ENCODE peak calls at places on chromosomes 13 and 19, in ten cellular contexts. One of them, this sample, is unnamed.

GRCh38 chr13:112561478-112561877 is 26.5 kb downstream of the TUBGCP3 start:
- DNase-seq in hepatocyte: no peak
- DNase-seq in kidney epithelial cell: no peak
- DNase-seq in AG10803: no peak
- DNase-seq in heart left ventricle: no peak
- DNase-seq in choroid plexus epithelial cell: no peak
- DNase-seq in lower lobe of right lung: no peak
- DNase-seq in PC-3: no peak
- DNase-seq in fibroblast of the aortic adventitia: no peak
- DNase-seq in IMR-90: no peak
- DNase-seq in this sample: no peak

GRCh38 chr13:49292742-49293498 is 45.2 kb downstream of the CDADC1 start:
- DNase-seq in hepatocyte: peak; percentile 74
- DNase-seq in kidney epithelial cell: no peak
- DNase-seq in AG10803: peak; percentile 36
- DNase-seq in heart left ventricle: peak; percentile 75
- DNase-seq in choroid plexus epithelial cell: peak; percentile 91
- DNase-seq in lower lobe of right lung: no peak
- DNase-seq in PC-3: no peak
- DNase-seq in fibroblast of the aortic adventitia: peak; percentile 84
- DNase-seq in IMR-90: peak; percentile 96
- DNase-seq in this sample: peak; percentile 46

GRCh38 chr13:114015111-114015551 is 41.3 kb upstream of the C13orf46 start:
- DNase-seq in hepatocyte: no peak
- DNase-seq in kidney epithelial cell: no peak
- DNase-seq in AG10803: no peak
- DNase-seq in heart left ventricle: peak; percentile 19
- DNase-seq in choroid plexus epithelial cell: no peak
- DNase-seq in lower lobe of right lung: no peak
- DNase-seq in PC-3: no peak
- DNase-seq in fibroblast of the aortic adventitia: no peak
- DNase-seq in IMR-90: no peak
- DNase-seq in this sample: no peak

GRCh38 chr19:54662730-54663129 is at the start of gene LILRB4:
- DNase-seq in hepatocyte: no peak
- DNase-seq in kidney epithelial cell: no peak
- DNase-seq in AG10803: no peak
- DNase-seq in heart left ventricle: peak; percentile 59
- DNase-seq in choroid plexus epithelial cell: no peak
- DNase-seq in lower lobe of right lung: peak; percentile 75
- DNase-seq in PC-3: no peak
- DNase-seq in fibroblast of the aortic adventitia: no peak
- DNase-seq in IMR-90: no peak
- DNase-seq in this sample: no peak

GRCh38 chr19:39408392-39409206 is 2.0 kb downstream of the ZFP36 start:
- DNase-seq in hepatocyte: peak; percentile 66
- DNase-seq in kidney epithelial cell: no peak
- DNase-seq in AG10803: peak; percentile 53
- DNase-seq in heart left ventricle: no peak
- DNase-seq in choroid plexus epithelial cell: peak; percentile 56
- DNase-seq in lower lobe of right lung: no peak
- DNase-seq in PC-3: peak; percentile 58
- DNase-seq in fibroblast of the aortic adventitia: peak; percentile 59
- DNase-seq in IMR-90: peak; percentile 52
- DNase-seq in this sample: peak; percentile 52

GRCh38 chr13:27043013-27043412 is 128.6 kb downstream of the USP12 start:
- DNase-seq in hepatocyte: peak; percentile 70
- DNase-seq in kidney epithelial cell: peak; percentile 75
- DNase-seq in AG10803: peak; percentile 97
- DNase-seq in heart left ventricle: no peak
- DNase-seq in choroid plexus epithelial cell: peak; percentile 92
- DNase-seq in lower lobe of right lung: no peak
- DNase-seq in PC-3: peak; percentile 93
- DNase-seq in fibroblast of the aortic adventitia: peak; percentile 95
- DNase-seq in IMR-90: peak; percentile 98
- DNase-seq in this sample: peak; percentile 98

GRCh38 chr19:4811328-4812131 is 20.0 kb downstream of the TICAM1 start:
- DNase-seq in hepatocyte: peak; percentile 83
- DNase-seq in kidney epithelial cell: no peak
- DNase-seq in AG10803: peak; percentile 49
- DNase-seq in heart left ventricle: peak; percentile 82
- DNase-seq in choroid plexus epithelial cell: peak; percentile 74
- DNase-seq in lower lobe of right lung: peak; percentile 89
- DNase-seq in PC-3: peak; percentile 88
- DNase-seq in fibroblast of the aortic adventitia: peak; percentile 59
- DNase-seq in IMR-90: peak; percentile 45
- DNase-seq in this sample: peak; percentile 38

GRCh38 chr13:44304433-44304725 is 69.2 kb upstream of the SERP2 start:
- DNase-seq in hepatocyte: no peak
- DNase-seq in kidney epithelial cell: no peak
- DNase-seq in AG10803: no peak
- DNase-seq in heart left ventricle: no peak
- DNase-seq in choroid plexus epithelial cell: no peak
- DNase-seq in lower lobe of right lung: no peak
- DNase-seq in PC-3: no peak
- DNase-seq in fibroblast of the aortic adventitia: no peak
- DNase-seq in IMR-90: no peak
- DNase-seq in this sample: no peak

GRCh38 chr13:64234255-64234654 is 2818.6 kb upstream of the PCDH20 start:
- DNase-seq in hepatocyte: no peak
- DNase-seq in kidney epithelial cell: no peak
- DNase-seq in AG10803: peak; percentile 63
- DNase-seq in heart left ventricle: no peak
- DNase-seq in choroid plexus epithelial cell: peak; percentile 70
- DNase-seq in lower lobe of right lung: no peak
- DNase-seq in PC-3: peak; percentile 39
- DNase-seq in fibroblast of the aortic adventitia: peak; percentile 61
- DNase-seq in IMR-90: peak; percentile 65
- DNase-seq in this sample: peak; percentile 68

DNA sequence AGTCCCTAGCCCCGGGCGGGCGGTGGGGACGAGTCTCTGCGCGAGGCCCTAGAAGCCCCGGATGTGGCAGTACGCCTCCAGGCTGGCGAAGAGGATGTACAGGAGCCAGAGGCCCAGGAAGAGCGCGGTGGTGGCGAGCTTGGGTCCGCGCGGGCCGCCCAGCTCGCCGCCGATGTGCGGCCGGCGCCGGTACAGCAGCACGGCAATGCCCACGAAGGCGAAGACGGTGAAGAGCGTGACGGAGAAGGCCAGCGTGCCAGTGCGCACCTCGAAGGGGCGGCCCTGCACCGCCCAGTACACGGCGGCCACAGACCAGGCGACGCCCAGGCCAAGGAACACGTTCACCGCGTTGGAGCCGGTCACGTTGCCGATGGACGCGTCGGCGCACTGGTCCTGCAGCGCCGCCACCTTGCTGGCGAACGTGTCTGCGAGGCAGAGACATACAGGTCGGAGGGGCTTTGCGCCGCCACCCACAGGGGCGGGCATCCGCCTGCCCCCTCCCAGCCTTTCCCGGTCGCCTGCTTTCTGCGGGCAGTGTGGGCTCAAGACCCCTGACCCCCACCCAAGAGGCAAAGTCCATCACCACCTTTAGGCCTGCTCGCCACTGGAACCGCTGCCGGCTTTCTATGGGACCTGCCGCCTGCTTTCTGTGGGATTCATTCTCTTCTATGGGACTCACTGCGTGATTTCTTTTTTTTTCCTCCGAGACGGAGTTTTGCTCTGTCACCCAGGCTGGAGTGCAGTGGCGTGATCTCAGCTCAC is 10.9 kb upstream of the MEIS3 start:
- DNase-seq in hepatocyte: peak; percentile 80
- DNase-seq in kidney epithelial cell: no peak
- DNase-seq in AG10803: peak; percentile 61
- DNase-seq in heart left ventricle: no peak
- DNase-seq in choroid plexus epithelial cell: peak; percentile 61
- DNase-seq in lower lobe of right lung: peak; percentile 71
- DNase-seq in PC-3: no peak
- DNase-seq in fibroblast of the aortic adventitia: peak; percentile 28
- DNase-seq in IMR-90: peak; percentile 27
- DNase-seq in this sample: peak; percentile 64
- H3K4me3 ChIP-seq in hepatocyte: no peak overlapping the region
- H3K4me3 ChIP-seq in kidney epithelial cell: peak overlapping the region; percentile 13
- H3K4me3 ChIP-seq in AG10803: peak overlapping the region; percentile 20
- H3K4me3 ChIP-seq in heart left ventricle: peak overlapping the region; percentile 28
- H3K4me3 ChIP-seq in choroid plexus epithelial cell: peak overlapping the region; percentile 37
- H3K4me3 ChIP-seq in lower lobe of right lung: peak overlapping the region; percentile 33
- H3K4me3 ChIP-seq in PC-3: no peak overlapping the region
- H3K4me3 ChIP-seq in fibroblast of the aortic adventitia: peak overlapping the region; percentile 17
- H3K4me3 ChIP-seq in IMR-90: no peak overlapping the region
- H3K4me3 ChIP-seq in this sample: peak overlapping the region; percentile 4

GRCh38 chr13:109626386-109627171 is 159.8 kb downstream of the IRS2 start:
- DNase-seq in hepatocyte: no peak
- DNase-seq in kidney epithelial cell: no peak
- DNase-seq in AG10803: no peak
- DNase-seq in heart left ventricle: no peak
- DNase-seq in choroid plexus epithelial cell: no peak
- DNase-seq in lower lobe of right lung: no peak
- DNase-seq in PC-3: no peak
- DNase-seq in fibroblast of the aortic adventitia: no peak
- DNase-seq in IMR-90: no peak
- DNase-seq in this sample: no peak
- TF ChIP-seq CTCF in hepatocyte: no peak
- TF ChIP-seq CTCF in kidney epithelial cell: no peak
- TF ChIP-seq CTCF in AG10803: no peak
- TF ChIP-seq CTCF in heart left ventricle: no peak
- TF ChIP-seq CTCF in choroid plexus epithelial cell: no peak
- TF ChIP-seq CTCF in lower lobe of right lung: no peak
- TF ChIP-seq CTCF in PC-3: no peak
- TF ChIP-seq CTCF in fibroblast of the aortic adventitia: no peak
- TF ChIP-seq CTCF in IMR-90: no peak
- TF ChIP-seq CTCF in this sample: no peak

DNA sequence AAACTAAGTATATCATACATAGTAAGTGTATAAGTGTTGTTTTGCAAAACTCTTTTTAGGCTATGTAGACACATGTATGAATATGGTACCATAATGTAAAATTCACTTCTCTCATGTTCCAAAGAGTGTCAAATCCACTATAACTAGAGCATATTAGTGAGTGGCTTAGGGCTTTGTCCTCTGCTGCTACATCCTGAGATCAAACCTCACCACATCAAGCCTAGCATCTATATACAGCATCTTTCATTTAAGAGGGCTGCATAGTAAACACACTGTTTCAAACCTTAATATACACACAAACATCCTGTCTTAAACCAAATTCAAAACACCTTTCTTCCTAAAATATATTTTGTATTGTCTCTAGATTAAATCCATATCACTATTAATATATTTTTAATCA is 38.6 kb downstream of the ELF1 start:
- DNase-seq in hepatocyte: no peak
- DNase-seq in kidney epithelial cell: no peak
- DNase-seq in AG10803: no peak
- DNase-seq in heart left ventricle: no peak
- DNase-seq in choroid plexus epithelial cell: no peak
- DNase-seq in lower lobe of right lung: no peak
- DNase-seq in PC-3: no peak
- DNase-seq in fibroblast of the aortic adventitia: no peak
- DNase-seq in IMR-90: no peak
- DNase-seq in this sample: no peak
- H3K4me3 ChIP-seq in hepatocyte: no peak overlapping the region
- H3K4me3 ChIP-seq in kidney epithelial cell: no peak overlapping the region
- H3K4me3 ChIP-seq in AG10803: no peak overlapping the region
- H3K4me3 ChIP-seq in heart left ventricle: peak overlapping the region; percentile 57
- H3K4me3 ChIP-seq in choroid plexus epithelial cell: no peak overlapping the region
- H3K4me3 ChIP-seq in lower lobe of right lung: peak overlapping the region; percentile 45
- H3K4me3 ChIP-seq in PC-3: no peak overlapping the region
- H3K4me3 ChIP-seq in fibroblast of the aortic adventitia: no peak overlapping the region
- H3K4me3 ChIP-seq in IMR-90: no peak overlapping the region
- H3K4me3 ChIP-seq in this sample: no peak overlapping the region

GRCh38 chr13:77623797-77624196 is 73.7 kb upstream of the SLAIN1 start:
- DNase-seq in hepatocyte: no peak
- DNase-seq in kidney epithelial cell: no peak
- DNase-seq in AG10803: no peak
- DNase-seq in heart left ventricle: no peak
- DNase-seq in choroid plexus epithelial cell: no peak
- DNase-seq in lower lobe of right lung: no peak
- DNase-seq in PC-3: no peak
- DNase-seq in fibroblast of the aortic adventitia: no peak
- DNase-seq in IMR-90: no peak
- DNase-seq in this sample: no peak
- TF ChIP-seq CTCF in hepatocyte: no peak
- TF ChIP-seq CTCF in kidney epithelial cell: no peak
- TF ChIP-seq CTCF in AG10803: no peak
- TF ChIP-seq CTCF in heart left ventricle: no peak
- TF ChIP-seq CTCF in choroid plexus epithelial cell: no peak
- TF ChIP-seq CTCF in lower lobe of right lung: no peak
- TF ChIP-seq CTCF in PC-3: no peak
- TF ChIP-seq CTCF in fibroblast of the aortic adventitia: no peak
- TF ChIP-seq CTCF in IMR-90: no peak
- TF ChIP-seq CTCF in this sample: no peak

GRCh38 chr19:36916991-36917390 is 859 bp downstream of the ZNF568 start:
- DNase-seq in hepatocyte: no peak
- DNase-seq in kidney epithelial cell: no peak
- DNase-seq in AG10803: peak; percentile 44
- DNase-seq in heart left ventricle: peak; percentile 24
- DNase-seq in choroid plexus epithelial cell: peak; percentile 55
- DNase-seq in lower lobe of right lung: no peak
- DNase-seq in PC-3: no peak
- DNase-seq in fibroblast of the aortic adventitia: peak; percentile 36
- DNase-seq in IMR-90: peak; percentile 33
- DNase-seq in this sample: peak; percentile 21
- H3K4me3 ChIP-seq in hepatocyte: peak overlapping the region; percentile 78
- H3K4me3 ChIP-seq in kidney epithelial cell: peak overlapping the region; percentile 87
- H3K4me3 ChIP-seq in AG10803: peak overlapping the region; percentile 85
- H3K4me3 ChIP-seq in heart left ventricle: peak overlapping the region; percentile 86
- H3K4me3 ChIP-seq in choroid plexus epithelial cell: peak overlapping the region; percentile 93
- H3K4me3 ChIP-seq in lower lobe of right lung: peak overlapping the region; percentile 81
- H3K4me3 ChIP-seq in PC-3: no peak overlapping the region
- H3K4me3 ChIP-seq in fibroblast of the aortic adventitia: peak overlapping the region; percentile 93
- H3K4me3 ChIP-seq in IMR-90: peak overlapping the region; percentile 87
- H3K4me3 ChIP-seq in this sample: peak overlapping the region; percentile 86

DNA sequence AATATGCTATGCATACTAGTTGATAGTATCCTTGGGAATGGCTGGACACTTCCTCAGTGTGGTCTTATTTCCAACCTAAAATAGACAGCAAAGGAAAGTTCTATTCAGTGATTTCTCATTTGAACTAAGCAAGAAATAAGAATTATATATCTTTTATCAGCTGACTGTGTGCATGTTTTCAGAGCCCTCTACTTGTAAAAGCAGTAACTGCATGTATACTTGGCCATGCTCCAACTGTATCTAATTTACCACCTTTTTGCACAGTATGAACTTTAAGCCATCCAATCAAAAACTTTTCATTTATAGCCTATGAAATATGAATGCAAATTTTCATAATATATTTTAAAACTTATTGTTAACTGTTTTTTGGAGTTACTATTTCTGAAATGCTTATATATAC is 136.4 kb upstream of the PCDH9 start:
- DNase-seq in hepatocyte: peak; percentile 22
- DNase-seq in kidney epithelial cell: no peak
- DNase-seq in AG10803: peak; percentile 5
- DNase-seq in heart left ventricle: no peak
- DNase-seq in choroid plexus epithelial cell: peak; percentile 83
- DNase-seq in lower lobe of right lung: no peak
- DNase-seq in PC-3: peak; percentile 25
- DNase-seq in fibroblast of the aortic adventitia: peak; percentile 53
- DNase-seq in IMR-90: peak; percentile 50
- DNase-seq in this sample: no peak
- TF ChIP-seq CTCF in hepatocyte: no peak
- TF ChIP-seq CTCF in kidney epithelial cell: peak; percentile 23
- TF ChIP-seq CTCF in AG10803: peak; percentile 21
- TF ChIP-seq CTCF in heart left ventricle: no peak
- TF ChIP-seq CTCF in choroid plexus epithelial cell: peak; percentile 55
- TF ChIP-seq CTCF in lower lobe of right lung: no peak
- TF ChIP-seq CTCF in PC-3: peak; percentile 30
- TF ChIP-seq CTCF in fibroblast of the aortic adventitia: peak; percentile 43
- TF ChIP-seq CTCF in IMR-90: peak; percentile 31
- TF ChIP-seq CTCF in this sample: peak; percentile 5